ENCODE peak calls at places on chromosomes 7 and 10, in five cellular contexts. D is uterus, N is HCT116, V is foreskin fibroblast, Q is heart right ventricle. M is an unnamed sample.
A peak's percentile ranks its signal among the peaks of the same experiment; 100 is the strongest.

GRCh38 chr7:108805808-108806397 is 236.2 kb downstream of the DNAJB9 start:
- DNase-seq in D (no peak), N (peak; percentile 27), V (peak; percentile 38), Q (no peak), M (peak; percentile 72)

GRCh38 chr7:26508917-26509316 is 217.3 kb downstream of the SNX10 start:
- DNase-seq in D (no peak), N (no peak), V (no peak), Q (no peak), M (no peak)

GRCh38 chr7:148665211-148665610 is 33.5 kb upstream of the CUL1 start:
- DNase-seq in D (no peak), N (no peak), V (no peak), Q (no peak), M (no peak)

GRCh38 chr10:69348824-69349541 is 67.7 kb downstream of the TACR2 start:
- DNase-seq in D (peak; percentile 59), N (no peak), V (peak; percentile 93), Q (peak; percentile 20), M (peak; percentile 94)

GRCh38 chr7:50302486-50303081 is 1.9 kb upstream of the IKZF1 start:
- DNase-seq in D (no peak), N (no peak), V (no peak), Q (no peak), M (no peak)

GRCh38 chr7:152145853-152146466 is 120.5 kb downstream of the GALNT11 start:
- DNase-seq in D (no peak), N (peak; percentile 22), V (peak; percentile 78), Q (no peak), M (peak; percentile 84)

GRCh38 chr10:3781458-3782098 is 3.4 kb downstream of the KLF6 start:
- DNase-seq in D (peak; percentile 55), N (no peak), V (peak; percentile 69), Q (peak; percentile 57), M (peak; percentile 75)

GRCh38 chr7:45563804-45564461 is 10.2 kb upstream of the ADCY1 start:
- DNase-seq in D (no peak), N (no peak), V (no peak), Q (no peak), M (no peak)

GRCh38 chr10:129244757-129245156 is 222.3 kb upstream of the MGMT start:
- DNase-seq in D (no peak), N (no peak), V (no peak), Q (no peak), M (no peak)

GRCh38 chr7:156949541-156950380 is at the start of gene NOM1:
- DNase-seq in D (peak; percentile 89), N (peak; percentile 56), V (peak; percentile 95), Q (peak; percentile 92), M (peak; percentile 83)

GRCh38 chr10:70664702-70665195 is 7.6 kb upstream of the ADAMTS14 start:
- DNase-seq in D (no peak), N (no peak), V (peak; percentile 97), Q (no peak), M (peak; percentile 93)

GRCh38 chr7:101466871-101467270 is 104.2 kb downstream of the COL26A1 start:
- DNase-seq in D (no peak), N (no peak), V (no peak), Q (no peak), M (no peak)

GRCh38 chr10:14665865-14666857 is 108.5 kb downstream of the FAM107B start:
- DNase-seq in D (no peak), N (no peak), V (peak; percentile 47), Q (no peak), M (peak; percentile 24)

GRCh38 chr10:124736491-124737136 is 7.6 kb downstream of the FAM53B start:
- DNase-seq in D (peak; percentile 86), N (no peak), V (peak; percentile 41), Q (peak; percentile 87), M (peak; percentile 90)

GRCh38 chr10:47317251-47317650 is 5.0 kb upstream of the GDF2 start:
- DNase-seq in D (no peak), N (no peak), V (no peak), Q (no peak), M (no peak)

GRCh38 chr7:68245688-68246087 is 1249.1 kb downstream of the TYW1 start:
- DNase-seq in D (no peak), N (no peak), V (no peak), Q (no peak), M (peak; percentile 17)

GRCh38 chr7:37369904-37370303 is 78.8 kb downstream of the ELMO1 start:
- DNase-seq in D (no peak), N (no peak), V (no peak), Q (no peak), M (no peak)

DNA sequence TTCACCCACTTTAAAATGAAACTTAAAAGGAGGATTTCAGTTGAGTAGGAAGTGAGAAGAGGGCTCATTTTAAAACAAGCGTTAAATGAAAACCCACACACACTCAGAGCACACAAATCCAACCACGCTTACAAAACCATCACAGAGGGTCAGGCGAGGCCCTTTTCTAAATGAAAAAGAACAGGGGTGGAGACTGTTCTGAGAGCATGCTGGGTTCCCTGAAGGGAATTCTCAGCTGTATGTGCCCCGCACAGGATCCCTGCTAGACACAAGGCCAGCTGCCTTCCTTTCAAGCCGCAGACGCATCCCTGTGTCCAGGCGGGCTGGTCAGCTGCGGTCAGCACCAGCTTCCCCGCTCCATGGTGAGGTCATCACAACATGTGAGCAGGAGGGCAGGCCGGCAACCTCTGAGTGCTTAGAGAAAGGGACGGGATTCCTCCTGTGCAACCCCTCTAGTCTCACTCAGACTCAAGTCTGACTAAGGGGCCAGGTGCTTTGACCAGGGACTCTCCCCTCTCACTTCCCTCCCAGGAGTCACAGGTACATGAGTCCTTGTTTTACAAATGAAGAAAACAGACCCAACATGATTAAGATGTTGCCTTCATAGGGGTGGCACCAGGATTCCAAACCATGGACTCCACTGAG is 111.9 kb downstream of the EGFR start:
- DNase-seq in D (peak; percentile 67), N (no peak), V (peak; percentile 95), Q (peak; percentile 46), M (peak; percentile 73)
- H3K4me3 ChIP-seq in D (no peak overlapping the region), N (no peak overlapping the region), V (no peak overlapping the region), Q (no peak overlapping the region), M (no peak overlapping the region)

DNA sequence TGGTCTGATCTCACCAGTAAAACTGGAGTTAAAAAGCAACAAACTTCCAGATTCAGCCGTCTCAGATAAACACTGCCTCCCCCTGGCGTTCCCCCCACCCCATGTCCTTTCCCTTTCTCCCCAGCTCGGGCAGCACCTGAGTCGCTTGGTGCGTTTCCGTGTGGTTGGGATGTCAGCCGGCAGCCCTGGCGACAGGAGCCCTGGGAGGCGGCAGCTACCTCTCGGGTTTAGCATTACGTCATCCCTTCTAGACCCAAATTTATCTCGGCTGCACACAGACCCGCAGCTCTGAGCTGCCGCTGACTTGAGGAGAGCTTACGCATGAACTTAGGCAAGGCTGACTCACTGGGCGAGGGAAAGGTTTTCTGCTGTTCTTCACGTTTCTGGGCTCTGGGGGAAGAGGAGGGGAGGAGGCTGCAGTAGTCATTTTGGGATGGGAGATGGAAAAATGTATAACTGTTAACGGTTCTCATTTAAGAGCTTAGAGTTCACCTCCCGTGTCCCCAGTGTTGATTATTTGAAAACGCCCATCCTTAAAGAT is 14.4 kb downstream of the MXI1 start:
- DNase-seq in D (peak; percentile 84), N (peak; percentile 84), V (peak; percentile 97), Q (peak; percentile 83), M (peak; percentile 94)
- TF ChIP-seq CTCF in D (peak; percentile 33), N (peak; percentile 13), V (peak; percentile 36), Q (no peak), M (peak; percentile 41)

DNA sequence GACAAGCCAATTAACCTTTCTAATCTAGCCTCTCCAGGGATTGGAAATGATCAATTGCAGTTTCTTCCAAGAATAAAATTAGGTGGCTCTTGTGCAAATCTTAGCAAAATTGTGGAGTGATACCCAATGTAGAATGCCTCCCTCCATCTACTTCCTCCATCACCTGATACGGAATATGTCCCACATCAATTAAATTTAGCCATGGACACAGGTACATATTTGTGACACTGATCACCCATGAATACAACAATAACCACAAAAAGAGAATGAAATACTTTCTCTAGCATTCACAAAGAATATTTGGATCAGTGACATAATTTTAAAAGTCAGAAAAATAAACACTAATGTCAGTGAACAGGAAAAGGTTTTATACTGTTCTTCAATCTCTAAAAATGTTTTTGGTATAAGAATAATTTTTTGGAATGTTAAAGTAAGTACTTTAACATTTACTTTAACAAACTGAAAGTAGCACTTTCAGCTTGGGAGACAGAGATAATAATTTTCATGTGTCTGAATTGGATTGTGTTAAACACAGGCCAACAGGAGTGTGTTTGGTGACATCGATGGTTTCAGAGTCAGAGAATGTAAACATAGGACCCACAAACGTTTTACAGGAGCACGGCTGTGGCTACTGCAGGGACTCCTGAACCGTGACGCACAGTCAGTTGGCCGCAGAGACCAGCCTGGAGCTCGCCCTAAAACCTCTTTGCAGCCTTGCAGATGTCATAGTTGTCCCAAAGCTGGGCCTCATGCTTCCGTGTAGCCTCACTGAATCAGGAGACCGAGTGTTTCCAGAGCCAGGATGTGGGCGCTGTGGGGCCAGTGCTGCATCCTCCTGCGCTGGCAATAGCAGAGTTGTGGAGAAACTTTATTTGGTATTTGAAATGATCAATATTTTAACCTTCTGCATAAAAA is 7.2 kb downstream of the RBM20 start:
- DNase-seq in D (no peak), N (no peak), V (peak; percentile 94), Q (peak; percentile 41), M (peak; percentile 26)
- H3K4me3 ChIP-seq in D (no peak overlapping the region), N (no peak overlapping the region), V (peak overlapping the region; percentile 10), Q (no peak overlapping the region), M (no peak overlapping the region)

GRCh38 chr10:96719850-96720421 is 378 bp downstream of the PIK3AP1 start:
- DNase-seq in D (peak; percentile 18), N (peak; percentile 19), V (peak; percentile 10), Q (peak; percentile 47), M (no peak)
- TF ChIP-seq CTCF in D (no peak), N (peak; percentile 80), V (peak; percentile 7), Q (peak; percentile 6), M (peak; percentile 9)

GRCh38 chr10:31875608-31876007 is 53.0 kb downstream of the ARHGAP12 start:
- DNase-seq in D (no peak), N (no peak), V (no peak), Q (no peak), M (no peak)
- H3K4me3 ChIP-seq in D (no peak overlapping the region), N (no peak overlapping the region), V (no peak overlapping the region), Q (no peak overlapping the region), M (no peak overlapping the region)

M was measured in fibroblast of pulmonary artery.